ENCODE peak calls at places on chromosomes 2 and 18, in six cellular contexts. K is H9, X is neuronal stem cell, F is mesenchymal stem cell, L is H1, A is trophoblast cell. O is an unnamed sample.

GRCh38 chr2:169073211-169073971 is 4.0 kb downstream of the DHRS9 start:
- DNase-seq in A (no peak), K (no peak), F (no peak), L (no peak), X (no peak), O (no peak)

GRCh38 chr2:233267516-233268245 is 16.2 kb downstream of the ATG16L1 start:
- DNase-seq in A (no peak), K (no peak), F (no peak), L (no peak), X (no peak), O (no peak)

GRCh38 chr2:106104332-106105062 is 89.6 kb downstream of the UXS1 start:
- DNase-seq in F (peak; percentile 67), A (peak; percentile 55), K (peak; percentile 67), L (peak; percentile 67), X (peak; percentile 54), O (peak; percentile 66)

GRCh38 chr2:56299166-56299806 is 115.5 kb downstream of the CCDC85A start:
- DNase-seq in K (no peak), X (no peak), L (no peak), A (peak; percentile 30), F (no peak), O (no peak)

GRCh38 chr2:241774419-241775222 is 2.0 kb upstream of the GAL3ST2 start:
- DNase-seq in L (peak; percentile 45), F (peak; percentile 20), K (peak; percentile 28), A (no peak), X (no peak), O (peak; percentile 79)

GRCh38 chr2:77649856-77650255 is 127.7 kb upstream of the LRRTM4 start:
- DNase-seq in X (no peak), F (no peak), A (no peak), K (no peak), L (no peak), O (no peak)

GRCh38 chr2:174059875-174060226 is 94.7 kb upstream of the SP3 start:
- DNase-seq in L (no peak), K (no peak), F (peak; percentile 55), A (no peak), X (no peak), O (peak; percentile 75)

GRCh38 chr2:118668431-118669424 is 178.7 kb downstream of the EN1 start:
- DNase-seq in A (peak; percentile 73), L (no peak), K (no peak), X (peak; percentile 36), F (peak; percentile 19), O (peak; percentile 95)

GRCh38 chr18:41486581-41486980 is 468.5 kb upstream of the PIK3C3 start:
- DNase-seq in X (no peak), L (no peak), A (no peak), K (no peak), F (no peak), O (no peak)

GRCh38 chr2:215579809-215580208 is 143.9 kb upstream of the FN1 start:
- DNase-seq in F (peak; percentile 61), L (no peak), K (no peak), A (peak; percentile 39), X (no peak), O (peak; percentile 90)

GRCh38 chr2:239156516-239157265 is 244.1 kb downstream of the HDAC4 start:
- DNase-seq in A (no peak), L (no peak), X (no peak), K (peak; percentile 19), F (no peak), O (no peak)

GRCh38 chr2:232633413-232634318 is at the start of gene EFHD1:
- DNase-seq in L (peak; percentile 88), A (peak; percentile 87), F (peak; percentile 65), X (peak; percentile 80), K (peak; percentile 87), O (peak; percentile 34)

GRCh38 chr2:43136862-43137261 is 89.5 kb downstream of the ZFP36L2 start:
- DNase-seq in X (no peak), A (no peak), L (no peak), K (no peak), F (no peak), O (no peak)

GRCh38 chr18:79644666-79645057 is 34.9 kb upstream of the CTDP1 start:
- DNase-seq in L (no peak), A (no peak), F (no peak), K (no peak), X (no peak), O (peak; percentile 74)

GRCh38 chr18:76822510-76823165 is at the start of gene ZNF236:
- DNase-seq in X (peak; percentile 77), F (peak; percentile 80), A (peak; percentile 56), K (peak; percentile 57), L (peak; percentile 69), O (peak; percentile 77)

GRCh38 chr2:104860141-104860790 is 6.4 kb downstream of the POU3F3 start:
- DNase-seq in X (no peak), L (no peak), A (no peak), F (no peak), K (no peak), O (no peak)

GRCh38 chr2:39380525-39381150 is 56.4 kb downstream of the MAP4K3 start:
- DNase-seq in F (peak; percentile 39), L (no peak), A (no peak), X (no peak), K (no peak), O (peak; percentile 45)

GRCh38 chr2:98637401-98638144 is 29.2 kb downstream of the UNC50 start:
- DNase-seq in X (no peak), A (no peak), K (no peak), L (no peak), F (no peak), O (no peak)

GRCh38 chr2:210954508-210954907 is 398.1 kb downstream of the CPS1 start:
- DNase-seq in L (no peak), X (no peak), A (no peak), F (no peak), K (no peak), O (no peak)

GRCh38 chr2:75622500-75622899 is 24.1 kb upstream of the MRPL19 start:
- DNase-seq in L (no peak), F (no peak), A (no peak), X (no peak), K (no peak), O (no peak)

GRCh38 chr2:75619992-75620740 is 26.4 kb upstream of the MRPL19 start:
- DNase-seq in F (no peak), K (no peak), X (no peak), A (no peak), L (no peak), O (no peak)

GRCh38 chr2:75622929-75623328 is 23.7 kb upstream of the MRPL19 start:
- DNase-seq in K (no peak), A (no peak), L (no peak), X (no peak), F (no peak), O (no peak)

GRCh38 chr2:75616933-75617332 is 29.6 kb upstream of the MRPL19 start:
- DNase-seq in X (no peak), K (no peak), F (no peak), A (no peak), L (no peak), O (no peak)

GRCh38 chr2:75621228-75621627 is 25.4 kb upstream of the MRPL19 start:
- DNase-seq in F (no peak), L (no peak), X (no peak), A (no peak), K (no peak), O (no peak)
- H3K14ac ChIP-seq in F (no peak overlapping the region), L (no peak overlapping the region), X (no peak overlapping the region), A (no peak overlapping the region), K (no peak overlapping the region), O (no peak overlapping the region)

GRCh38 chr18:62281684-62282083 is 43.4 kb upstream of the TNFRSF11A start:
- DNase-seq in A (no peak), K (no peak), F (peak; percentile 40), L (no peak), X (no peak), O (peak; percentile 88)
- H3K4me2 ChIP-seq in A (no peak overlapping the region), K (no peak overlapping the region), F (no peak overlapping the region), L (no peak overlapping the region), X (no peak overlapping the region), O (peak overlapping the region; percentile 71)

GRCh38 chr2:229921101-229921891 is 513 bp downstream of the TRIP12 start:
- DNase-seq in A (peak; percentile 19), F (peak; percentile 81), K (peak; percentile 62), L (peak; percentile 76), X (peak; percentile 46), O (peak; percentile 58)
- H2BK120ac ChIP-seq in A (peak overlapping the region; percentile 98), F (peak overlapping the region; percentile 99), K (no peak overlapping the region), L (no peak overlapping the region), X (peak overlapping the region; percentile 81), O (no peak overlapping the region)

DNA sequence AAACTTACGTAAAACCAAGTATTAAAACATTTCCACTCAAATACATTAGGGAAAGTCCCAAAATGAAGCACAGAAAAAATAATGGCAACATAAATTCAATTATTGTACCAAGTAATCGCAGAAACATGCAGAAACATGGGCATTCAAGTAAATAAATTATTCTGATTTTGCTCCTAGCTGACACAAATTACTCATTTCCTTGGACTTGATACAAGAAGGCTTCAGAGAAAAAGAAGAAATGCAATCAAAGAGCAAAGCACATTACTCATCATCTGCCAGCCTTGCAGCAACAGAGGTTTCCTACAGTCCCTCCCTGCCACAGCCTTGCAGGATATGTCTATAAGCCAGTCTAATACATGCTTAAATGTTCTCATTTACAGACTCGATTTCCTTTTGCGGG is 439.8 kb upstream of the LYPD1 start:
- DNase-seq in F (no peak), X (no peak), A (no peak), L (no peak), K (no peak), O (peak; percentile 74)
- H3K14ac ChIP-seq in F (no peak overlapping the region), X (no peak overlapping the region), A (no peak overlapping the region), L (no peak overlapping the region), K (no peak overlapping the region), O (no peak overlapping the region)

DNA sequence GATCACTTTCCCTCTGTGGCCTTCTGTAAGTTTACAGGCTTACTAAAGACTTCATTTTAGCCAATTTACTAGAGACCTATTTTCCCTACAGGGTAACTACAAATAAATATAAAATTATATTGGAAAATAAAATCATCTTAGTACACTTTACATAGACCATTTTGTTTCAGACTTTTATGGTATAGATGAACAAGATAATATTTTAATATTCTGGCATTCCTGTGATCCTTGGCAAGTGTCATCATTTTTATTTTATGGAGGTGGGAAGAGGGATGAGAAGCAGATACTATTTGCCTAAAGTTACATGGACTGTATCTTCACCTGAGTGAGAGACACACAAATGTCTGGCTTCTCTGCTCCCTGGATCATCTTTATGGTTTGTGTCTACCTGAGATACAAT is 149.6 kb upstream of the CWC22 start:
- DNase-seq in L (no peak), X (no peak), K (no peak), F (no peak), A (no peak), O (no peak)
- H3K4me2 ChIP-seq in L (no peak overlapping the region), X (no peak overlapping the region), K (no peak overlapping the region), F (no peak overlapping the region), A (no peak overlapping the region), O (no peak overlapping the region)

GRCh38 chr18:10316778-10317177 is 137.7 kb upstream of the APCDD1 start:
- DNase-seq in K (no peak), A (no peak), F (no peak), X (no peak), L (no peak), O (no peak)
- H2BK120ac ChIP-seq in K (no peak overlapping the region), A (no peak overlapping the region), F (no peak overlapping the region), X (peak overlapping the region; percentile 84), L (peak overlapping the region; percentile 17), O (no peak overlapping the region)